ENCODE peak calls at places on chromosomes 13 and 19, in five cellular contexts. D is adrenal gland, Z is stomach, V is GM12891, E is A549. A is an unnamed sample.

GRCh38 chr13:99033814-99034213 is 56.0 kb upstream of the DOCK9 start:
- DNase-seq in D (no peak), Z (no peak), V (no peak), E (no peak), A (peak)

GRCh38 chr19:56341948-56342347 is 27.3 kb upstream of the ZSCAN5A start:
- DNase-seq in D (no peak), Z (no peak), V (no peak), E (no peak), A (peak)

GRCh38 chr13:73940098-73940497 is 194.1 kb downstream of the KLF12 start:
- DNase-seq in D (no peak), Z (no peak), V (no peak), E (no peak), A (no peak)

GRCh38 chr19:6737873-6738725 is 719 bp upstream of the GPR108 start:
- DNase-seq in D (peak), Z (peak), V (no peak), E (peak), A (peak)

GRCh38 chr13:75636339-75637095 is 387 bp downstream of the LMO7 start:
- DNase-seq in D (peak), Z (no peak), V (peak), E (no peak), A (peak)

GRCh38 chr13:20709782-20710181 is 6.3 kb downstream of the IL17D start:
- DNase-seq in D (no peak), Z (no peak), V (no peak), E (no peak), A (no peak)

GRCh38 chr19:19775891-19776205 is 42.9 kb upstream of the ZNF14 start:
- DNase-seq in D (no peak), Z (no peak), V (no peak), E (no peak), A (no peak)

GRCh38 chr13:26062853-26063444 is 11.1 kb upstream of the SHISA2 start:
- DNase-seq in D (peak), Z (peak), V (no peak), E (peak), A (peak)

GRCh38 chr19:4800591-4801081 is 9.1 kb downstream of the FEM1A start:
- DNase-seq in D (no peak), Z (peak), V (no peak), E (no peak), A (no peak)

GRCh38 chr13:74452176-74452575 is 318.0 kb upstream of the KLF12 start:
- DNase-seq in D (peak), Z (no peak), V (no peak), E (no peak), A (no peak)

GRCh38 chr19:18683955-18684641 is 618 bp downstream of the CRTC1 start:
- DNase-seq in D (no peak), Z (no peak), V (no peak), E (no peak), A (no peak)

GRCh38 chr19:48752511-48753365 is at the start of gene FUT1:
- DNase-seq in D (peak), Z (peak), V (no peak), E (no peak), A (peak)

GRCh38 chr13:40662866-40663265 is 3.6 kb downstream of the FOXO1 start:
- DNase-seq in D (no peak), Z (no peak), V (peak), E (no peak), A (no peak)

GRCh38 chr13:27161980-27162379 is 9.6 kb downstream of the USP12 start:
- DNase-seq in D (no peak), Z (no peak), V (no peak), E (no peak), A (no peak)

GRCh38 chr13:43153436-43154082 is 130.2 kb downstream of the DNAJC15 start:
- DNase-seq in D (no peak), Z (no peak), V (no peak), E (peak), A (no peak)

GRCh38 chr13:75505327-75505726 is 23.4 kb upstream of the TBC1D4 start:
- DNase-seq in D (no peak), Z (no peak), V (no peak), E (no peak), A (no peak)

GRCh38 chr13:93724187-93724586 is 497.6 kb downstream of the GPC6 start:
- DNase-seq in D (no peak), Z (no peak), V (no peak), E (no peak), A (no peak)

GRCh38 chr13:111908981-111909380 is 158.0 kb upstream of the SOX1 start:
- DNase-seq in D (no peak), Z (no peak), V (no peak), E (no peak), A (no peak)

GRCh38 chr19:51181913-51182419 is 39.9 kb downstream of the SIGLEC7 start:
- DNase-seq in D (peak), Z (no peak), V (no peak), E (no peak), A (peak)
- TF ChIP-seq POLR2A in D (no peak), Z (no peak), V (no peak), E (no peak), A (no peak)

GRCh38 chr19:35087393-35087792 is 28.2 kb upstream of the FXYD3 start:
- DNase-seq in D (no peak), Z (no peak), V (no peak), E (no peak), A (no peak)
- TF ChIP-seq POLR2A in D (no peak), Z (no peak), V (no peak), E (no peak), A (no peak)

GRCh38 chr19:344625-345319 is at the start of gene MIER2:
- DNase-seq in D (peak), Z (peak), V (peak), E (peak), A (peak)
- TF ChIP-seq POLR2A in D (no peak), Z (no peak), V (no peak), E (peak), A (no peak)

DNA sequence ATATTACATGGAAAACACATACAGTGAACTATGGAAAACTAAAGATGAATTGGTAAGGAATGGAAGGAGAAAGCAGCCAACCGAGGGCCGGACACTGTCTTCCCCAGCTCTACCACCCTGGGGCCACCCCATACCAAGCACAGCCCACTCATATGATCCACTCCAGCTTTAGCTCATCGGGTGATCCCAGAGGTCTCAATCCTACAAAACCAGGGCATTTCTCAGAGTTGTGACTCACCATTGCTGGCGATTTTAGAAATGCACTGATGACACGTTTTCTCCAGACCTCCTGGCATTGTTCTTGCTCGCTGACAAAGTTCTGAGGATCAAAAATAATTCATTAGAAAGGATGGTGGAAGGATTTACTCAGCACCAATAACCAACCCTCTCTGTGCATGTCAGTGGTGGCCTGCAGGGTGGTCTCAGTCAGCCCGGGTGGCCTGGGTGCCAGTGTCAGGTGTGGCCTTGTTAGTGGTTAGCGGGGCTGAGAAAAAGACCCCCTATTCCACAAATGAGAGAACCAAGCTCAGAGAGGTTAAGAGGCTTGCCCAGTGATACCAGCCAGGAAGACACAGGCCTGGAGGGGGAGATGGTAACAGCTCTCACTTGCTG is 6.6 kb downstream of the TMEM272 start:
- DNase-seq in D (no peak), Z (no peak), V (no peak), E (no peak), A (no peak)
- TF ChIP-seq POLR2A in D (no peak), Z (no peak), V (no peak), E (no peak), A (no peak)

GRCh38 chr19:39021063-39021462 is 11.3 kb downstream of the FBXO27 start:
- DNase-seq in D (no peak), Z (no peak), V (no peak), E (no peak), A (no peak)
- TF ChIP-seq POLR2A in D (no peak), Z (no peak), V (no peak), E (no peak), A (no peak)

A was measured in erythroblast.